ENCODE peak calls at places on chromosomes 13 and 19, in five cellular contexts. C is HT1080; X is AG08395; E is astrocyte of the hippocampus; S is effector memory CD4-positive, alpha-beta T cell. R is an unnamed sample.

GRCh38 chr13:39415403-39415802 is 187.6 kb downstream of the LHFPL6 start:
- DNase-seq in C (peak), X (peak), E (peak), S (no peak), R (no peak)

GRCh38 chr13:32783067-32783466 is 196.8 kb downstream of the PDS5B start:
- DNase-seq in C (peak), X (no peak), E (peak), S (no peak), R (no peak)

GRCh38 chr19:518292-519231 is 11.3 kb downstream of the TPGS1 start:
- DNase-seq in C (no peak), X (no peak), E (peak), S (peak), R (peak)

GRCh38 chr19:39970424-39970673 is 616 bp upstream of the PSMC4 start:
- DNase-seq in C (no peak), X (no peak), E (no peak), S (no peak), R (no peak)

GRCh38 chr13:99536023-99536422 is 34.8 kb downstream of the TM9SF2 start:
- DNase-seq in C (no peak), X (no peak), E (no peak), S (no peak), R (no peak)

GRCh38 chr19:4267101-4267900 is 11.8 kb upstream of the SHD start:
- DNase-seq in C (peak), X (peak), E (peak), S (peak), R (peak)

GRCh38 chr19:42246143-42246868 is 3.9 kb upstream of the GSK3A start:
- DNase-seq in C (peak), X (peak), E (peak), S (no peak), R (no peak)

GRCh38 chr13:104510422-104510821 is 1444.2 kb upstream of the SLC10A2 start:
- DNase-seq in C (no peak), X (no peak), E (no peak), S (no peak), R (no peak)

GRCh38 chr13:22960827-22961226 is 220.0 kb upstream of the SGCG start:
- DNase-seq in C (no peak), X (no peak), E (no peak), S (no peak), R (no peak)

GRCh38 chr13:98944336-98944735 is 33.5 kb downstream of the DOCK9 start:
- DNase-seq in C (no peak), X (no peak), E (no peak), S (no peak), R (no peak)

GRCh38 chr13:80312967-80313366 is 28.0 kb downstream of the SPRY2 start:
- DNase-seq in C (no peak), X (no peak), E (peak), S (no peak), R (no peak)

GRCh38 chr13:71240906-71241305 is 626.1 kb downstream of the DACH1 start:
- DNase-seq in C (no peak), X (no peak), E (peak), S (no peak), R (no peak)

GRCh38 chr13:67228031-67228430 is 2.1 kb downstream of the PCDH9 start:
- DNase-seq in C (no peak), X (no peak), E (peak), S (no peak), R (no peak)

GRCh38 chr13:79382545-79383275 is 23.3 kb downstream of the RBM26 start:
- DNase-seq in C (no peak), X (no peak), E (no peak), S (no peak), R (no peak)

GRCh38 chr13:37492741-37493514 is 105.6 kb downstream of the POSTN start:
- DNase-seq in C (peak), X (peak), E (peak), S (no peak), R (no peak)

GRCh38 chr13:27379126-27379525 is 45.3 kb upstream of the GTF3A start:
- DNase-seq in C (no peak), X (no peak), E (no peak), S (no peak), R (no peak)

GRCh38 chr13:51861728-51862300 is at the start of gene CCDC70:
- DNase-seq in C (peak), X (no peak), E (peak), S (no peak), R (no peak)

GRCh38 chr13:40069173-40070044 is 413.9 kb downstream of the COG6 start:
- DNase-seq in C (peak), X (peak), E (peak), S (peak), R (peak)

GRCh38 chr13:94710881-94711560 is 1.3 kb downstream of the SOX21 start:
- DNase-seq in C (no peak), X (no peak), E (peak), S (no peak), R (no peak)

GRCh38 chr13:35979378-35979911 is 151.7 kb downstream of the DCLK1 start:
- DNase-seq in C (peak), X (peak), E (peak), S (no peak), R (no peak)

GRCh38 chr19:11963566-11964355 is 1.1 kb upstream of the ZNF763 start:
- DNase-seq in C (peak), X (peak), E (peak), S (peak), R (peak)

GRCh38 chr13:24763596-24764275 is at the start of gene RNF17:
- DNase-seq in C (peak), X (no peak), E (no peak), S (no peak), R (no peak)

GRCh38 chr13:49220856-49221614 is 897 bp downstream of the MLNR start:
- DNase-seq in C (no peak), X (no peak), E (peak), S (no peak), R (no peak)

GRCh38 chr13:27808866-27809546 is 16.7 kb downstream of the GSX1 start:
- DNase-seq in C (peak), X (no peak), E (no peak), S (no peak), R (no peak)